ENCODE peak calls at places on chromosomes 7 and 10, in four cellular contexts. T, C, A and Z are unnamed samples.

GRCh38 chr10:126349096-126349495 is 39.2 kb downstream of the ADAM12 start:
- DNase-seq in T (no peak), A (no peak), C (no peak), Z (no peak)

GRCh38 chr7:35316549-35316948 is 62.6 kb upstream of the TBX20 start:
- DNase-seq in C (no peak), A (no peak), T (no peak), Z (no peak)

GRCh38 chr10:35352508-35352907 is 16.2 kb downstream of the CCNY start:
- DNase-seq in T (no peak), C (no peak), A (no peak), Z (no peak)

GRCh38 chr7:129489491-129489890 is 12.8 kb upstream of the SMKR1 start:
- DNase-seq in A (no peak), T (peak; percentile 12), C (no peak), Z (no peak)

GRCh38 chr7:75798770-75799169 is 14.8 kb downstream of the CCL24 start:
- DNase-seq in T (peak; percentile 16), A (no peak), C (no peak), Z (no peak)

GRCh38 chr7:16712916-16713315 is 40.6 kb upstream of the TSPAN13 start:
- DNase-seq in C (no peak), T (no peak), A (no peak), Z (no peak)

GRCh38 chr10:82150123-82150900 is 275.3 kb downstream of the NRG3 start:
- DNase-seq in T (no peak), C (peak; percentile 25), A (no peak), Z (peak; percentile 91)

GRCh38 chr10:81532403-81532802 is 342.6 kb upstream of the NRG3 start:
- DNase-seq in A (no peak), C (no peak), T (no peak), Z (no peak)

GRCh38 chr10:119521443-119522204 is 20.9 kb downstream of the RGS10 start:
- DNase-seq in C (peak; percentile 47), A (no peak), T (peak; percentile 76), Z (no peak)

GRCh38 chr7:4015371-4015770 is 666.7 kb upstream of the FOXK1 start:
- DNase-seq in T (no peak), A (no peak), C (no peak), Z (no peak)

GRCh38 chr10:71854031-71854430 is 3.0 kb upstream of the PSAP start:
- DNase-seq in T (no peak), A (no peak), C (no peak), Z (no peak)

GRCh38 chr10:127887497-127888415 is 5.0 kb downstream of the CLRN3 start:
- DNase-seq in C (no peak), T (no peak), A (no peak), Z (no peak)

GRCh38 chr7:132328047-132328620 is 248.1 kb downstream of the PLXNA4 start:
- DNase-seq in T (no peak), A (no peak), C (no peak), Z (no peak)
- TF ChIP-seq HMGXB4 in T (no peak), A (no peak), C (no peak), Z (no peak)

GRCh38 chr7:88229302-88229870 is 9.5 kb upstream of the SRI start:
- DNase-seq in C (no peak), T (no peak), A (no peak), Z (no peak)

GRCh38 chr7:88230646-88231045 is 10.8 kb upstream of the SRI start:
- DNase-seq in C (no peak), A (no peak), T (no peak), Z (no peak)

GRCh38 chr7:88233828-88234227 is 14.0 kb upstream of the SRI start:
- DNase-seq in A (no peak), C (peak; percentile 20), T (peak; percentile 50), Z (no peak)
- TF ChIP-seq HMGXB4 in A (no peak), C (no peak), T (no peak), Z (no peak)

DNA sequence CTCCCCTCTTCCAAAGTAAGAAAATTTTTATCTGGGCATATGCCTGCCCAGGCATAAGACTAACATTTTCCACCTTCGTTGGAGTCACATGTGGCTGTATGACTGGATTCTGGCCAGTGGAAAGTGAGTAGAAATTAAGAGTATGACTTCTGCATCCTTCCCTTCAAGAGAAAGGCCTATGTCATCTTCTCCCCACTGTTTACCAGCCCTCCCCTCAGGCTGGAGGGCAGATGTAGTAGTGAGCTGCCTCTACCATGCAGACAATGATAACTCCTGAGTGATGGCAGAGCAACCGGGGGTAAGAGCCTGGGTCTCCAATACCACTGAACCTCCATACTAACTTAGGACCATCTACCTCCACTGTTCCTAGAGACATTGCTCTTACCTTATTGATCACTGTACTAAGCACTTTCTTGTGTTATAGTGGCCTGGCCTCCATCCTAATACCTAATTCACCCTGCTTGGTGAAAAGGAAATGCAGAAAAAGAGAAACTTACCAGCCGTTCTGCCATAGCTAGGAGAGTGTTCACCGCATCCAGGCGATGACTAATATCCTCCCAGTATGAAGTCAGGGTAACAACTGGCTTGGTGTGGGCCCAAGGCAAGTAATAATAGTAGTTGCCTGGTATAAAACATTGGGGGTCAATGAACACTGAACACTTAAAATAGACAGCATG is 102.6 kb downstream of the MYOF start:
- DNase-seq in C (no peak), A (no peak), T (no peak), Z (no peak)
- TF ChIP-seq HMGXB4 in C (no peak), A (no peak), T (no peak), Z (no peak)

GRCh38 chr7:10802526-10802925 is 171.1 kb upstream of the PHF14 start:
- DNase-seq in A (no peak), C (no peak), T (no peak), Z (no peak)
- TF ChIP-seq HMGXB4 in A (no peak), C (no peak), T (no peak), Z (no peak)

DNA sequence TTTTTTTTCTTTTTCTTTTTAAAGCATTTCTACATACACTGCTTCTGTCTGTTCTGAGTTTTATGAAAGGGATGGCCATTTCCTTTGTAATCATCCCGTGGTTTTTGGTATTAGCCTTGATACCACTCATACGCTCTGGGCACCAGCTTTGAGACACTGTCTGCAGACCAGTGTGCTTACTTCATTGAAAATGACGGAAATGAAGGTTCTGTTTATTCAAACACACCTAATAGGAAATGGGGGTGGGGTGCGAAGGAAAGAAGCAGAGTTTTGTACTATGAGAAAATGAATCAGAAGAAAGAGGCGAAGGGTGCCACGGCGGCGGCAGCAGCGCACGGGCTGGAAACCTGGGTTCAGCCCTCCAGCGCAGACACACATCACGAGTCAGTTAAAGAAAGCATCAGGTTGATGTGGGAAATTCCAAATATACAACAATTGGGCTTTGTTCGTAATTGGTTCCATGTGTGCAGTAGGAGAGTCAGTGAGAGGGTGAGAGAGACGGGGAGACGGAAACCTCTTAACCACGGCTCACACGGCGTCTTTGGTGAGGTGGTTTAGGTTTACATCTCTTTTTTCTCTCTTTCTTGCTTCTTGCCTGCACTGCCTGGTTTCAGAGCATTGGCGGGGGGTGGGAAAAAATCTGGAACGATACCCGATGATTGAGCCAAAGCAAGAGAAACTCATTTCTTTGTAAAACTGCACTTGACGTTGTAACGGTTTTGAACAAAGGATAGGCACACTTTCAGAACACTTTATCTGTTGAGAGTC is 321.2 kb downstream of the FRMD4A start:
- DNase-seq in C (no peak), T (no peak), A (no peak), Z (no peak)
- TF ChIP-seq HMGXB4 in C (no peak), T (no peak), A (no peak), Z (no peak)

GRCh38 chr7:50092579-50093411 is at the start of gene ZPBP:
- DNase-seq in T (peak; percentile 18), C (peak; percentile 32), A (peak; percentile 27), Z (peak; percentile 41)
- TF ChIP-seq HMGXB4 in T (no peak), C (no peak), A (no peak), Z (no peak)

DNA sequence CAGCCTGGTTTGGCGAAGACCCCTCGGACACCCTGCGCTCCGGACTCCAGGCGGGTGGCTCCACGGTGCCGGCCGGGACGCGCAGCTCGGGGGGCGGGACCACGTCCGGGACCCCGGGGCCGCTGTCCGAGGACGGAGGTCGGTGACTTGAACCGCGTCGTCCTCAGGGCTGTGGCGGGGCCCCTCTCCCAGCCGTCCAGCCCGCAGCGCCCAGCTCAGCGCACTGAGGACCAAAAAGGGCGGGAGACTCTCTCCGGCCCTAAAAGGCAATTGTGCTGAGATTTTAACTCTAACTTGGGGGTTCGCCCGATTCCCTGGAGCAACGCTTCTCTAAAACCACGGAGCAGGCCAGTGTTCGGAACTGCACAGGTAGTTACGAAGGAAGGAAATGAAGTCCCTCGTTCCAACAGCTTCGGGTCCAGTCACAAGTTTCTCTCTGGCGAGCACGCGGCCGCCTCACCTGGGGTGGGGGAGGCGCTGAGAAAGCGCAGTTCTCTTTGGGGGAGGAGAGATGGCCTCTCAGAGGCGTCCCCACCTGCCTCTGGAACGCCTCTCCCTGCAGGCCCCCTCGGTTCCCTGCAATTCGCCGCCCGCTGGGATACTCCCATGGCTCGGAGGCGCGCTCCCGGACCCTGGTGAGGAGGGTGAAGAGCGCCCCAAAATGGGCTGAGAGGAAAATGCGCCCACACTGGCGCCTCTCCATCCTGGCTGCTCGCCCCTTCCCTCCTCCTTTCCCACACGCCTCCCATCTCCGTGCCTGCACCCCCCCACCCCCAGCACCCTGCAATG is 352.7 kb downstream of the DNAJB6 start:
- DNase-seq in A (no peak), T (no peak), C (no peak), Z (no peak)
- TF ChIP-seq HMGXB4 in A (no peak), T (no peak), C (no peak), Z (no peak)